ENCODE peak calls at places on chromosomes 16 and 17, in seven cellular contexts. Z is prostate gland, M is sigmoid colon, L is ovary, Q is uterus, G is GM12878, C is A549. S is an unnamed sample. For H3K4me1, the result is how much of the 10 kb centered on the place peaks cover.

GRCh38 chr16:58426095-58426494 is 33.8 kb downstream of the GINS3 start:
- DNase-seq in L (no peak), Z (no peak), G (peak), Q (no peak), C (no peak), M (no peak), S (no peak)

GRCh38 chr17:49817993-49818392 is 29.5 kb downstream of the KAT7 start:
- DNase-seq in C (no peak), G (no peak), Q (no peak), Z (no peak), M (no peak), L (no peak), S (no peak)

GRCh38 chr16:17803625-17804410 is 333.1 kb upstream of the XYLT1 start:
- DNase-seq in Z (no peak), Q (no peak), L (no peak), M (no peak), C (no peak), G (no peak), S (no peak)

GRCh38 chr17:77498875-77499698 is 358.3 kb downstream of the SEC14L1 start:
- DNase-seq in Q (peak), Z (no peak), M (peak), L (no peak), G (no peak), C (no peak), S (no peak)

GRCh38 chr16:68444058-68444657 is 4.2 kb downstream of the SMPD3 start:
- DNase-seq in Q (no peak), M (no peak), G (no peak), Z (no peak), C (no peak), L (peak), S (no peak)

GRCh38 chr16:17224859-17225258 is 245.9 kb downstream of the XYLT1 start:
- DNase-seq in C (no peak), L (peak), G (no peak), M (peak), Z (peak), Q (peak), S (no peak)

GRCh38 chr16:67017810-67018488 is 11.0 kb upstream of the CBFB start:
- DNase-seq in L (peak), M (peak), G (peak), C (peak), Z (peak), Q (peak), S (peak)

GRCh38 chr17:44155488-44155887 is 13.8 kb downstream of the HROB start:
- DNase-seq in G (no peak), L (no peak), Q (no peak), Z (no peak), M (no peak), C (no peak), S (no peak)

GRCh38 chr17:61065263-61065773 is 334.3 kb upstream of the TBX2 start:
- DNase-seq in G (no peak), M (no peak), C (peak), L (no peak), Q (no peak), Z (no peak), S (no peak)

GRCh38 chr17:7352910-7353635 is 1.1 kb downstream of the KCTD11 start:
- DNase-seq in M (no peak), G (no peak), Q (no peak), C (no peak), L (peak), Z (no peak), S (no peak)

GRCh38 chr17:7355053-7355452 is at the start of gene TMEM95:
- DNase-seq in M (peak), C (no peak), Z (no peak), Q (no peak), L (peak), G (no peak), S (no peak)

GRCh38 chr17:7354262-7354781 is 634 bp upstream of the TMEM95 start:
- DNase-seq in C (no peak), Q (no peak), L (no peak), Z (no peak), G (no peak), M (no peak), S (no peak)

GRCh38 chr17:7352559-7352889 is 562 bp downstream of the KCTD11 start:
- DNase-seq in Q (no peak), Z (no peak), M (no peak), C (no peak), G (no peak), L (no peak), S (no peak)

DNA sequence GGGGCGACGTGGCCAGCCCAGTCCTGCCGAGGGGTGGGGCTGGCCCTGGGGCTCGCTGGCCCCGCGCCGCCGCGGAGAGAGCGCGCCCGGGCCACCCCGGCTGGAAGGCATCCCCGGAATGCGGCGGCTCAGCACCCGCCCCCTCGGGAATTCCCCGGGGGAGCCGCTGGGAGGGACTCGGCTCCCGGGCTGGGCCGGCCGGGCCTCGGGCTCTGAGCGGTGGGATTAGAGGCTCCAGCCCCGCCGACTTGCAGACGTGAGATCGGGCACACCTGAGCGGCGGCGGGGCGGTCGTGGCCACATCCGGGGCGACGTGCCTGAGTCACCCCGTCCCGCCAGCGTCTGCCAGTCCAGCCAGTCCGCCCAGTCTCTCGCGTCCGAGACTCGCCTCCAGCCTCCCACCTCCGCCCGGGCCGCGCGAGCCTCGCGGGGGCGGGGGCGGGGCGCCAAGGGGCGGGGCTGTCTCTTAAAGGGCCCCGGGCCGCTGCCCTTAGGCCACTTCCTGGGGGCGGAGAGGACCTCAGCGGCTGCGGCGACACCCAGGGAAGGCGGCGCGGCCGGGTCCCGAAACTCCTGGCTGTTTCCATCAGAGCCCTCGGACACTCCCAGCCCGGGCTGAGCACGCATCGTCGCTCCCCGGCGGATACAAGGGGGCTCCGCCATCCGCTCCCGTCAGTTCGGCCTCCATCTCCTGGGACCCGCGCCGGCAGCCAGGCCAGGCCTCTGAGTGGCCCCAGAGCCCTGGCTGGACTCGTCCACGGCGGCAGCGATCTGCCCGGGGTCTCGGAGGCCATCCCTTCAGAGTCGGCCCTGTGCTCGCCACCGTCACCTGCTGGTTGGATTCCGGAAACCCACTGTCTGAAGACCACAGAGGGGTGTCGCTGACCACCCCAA is at the start of gene KCTD11:
- DNase-seq in G (no peak), Q (peak), M (peak), C (peak), L (peak), Z (peak), S (no peak)
- H3K4me3 ChIP-seq in G (peak), Q (peak), M (peak), C (peak), L (peak), Z (peak), S (peak)

GRCh38 chr16:2015117-2015946 is 4.3 kb upstream of the NPW start:
- DNase-seq in L (no peak), Z (no peak), C (no peak), M (no peak), G (no peak), Q (no peak), S (no peak)
- H3K4me1 ChIP-seq in L (under half), Z (under half), C (under half), M (under half), G (under half), Q (under half), S (under half)

DNA sequence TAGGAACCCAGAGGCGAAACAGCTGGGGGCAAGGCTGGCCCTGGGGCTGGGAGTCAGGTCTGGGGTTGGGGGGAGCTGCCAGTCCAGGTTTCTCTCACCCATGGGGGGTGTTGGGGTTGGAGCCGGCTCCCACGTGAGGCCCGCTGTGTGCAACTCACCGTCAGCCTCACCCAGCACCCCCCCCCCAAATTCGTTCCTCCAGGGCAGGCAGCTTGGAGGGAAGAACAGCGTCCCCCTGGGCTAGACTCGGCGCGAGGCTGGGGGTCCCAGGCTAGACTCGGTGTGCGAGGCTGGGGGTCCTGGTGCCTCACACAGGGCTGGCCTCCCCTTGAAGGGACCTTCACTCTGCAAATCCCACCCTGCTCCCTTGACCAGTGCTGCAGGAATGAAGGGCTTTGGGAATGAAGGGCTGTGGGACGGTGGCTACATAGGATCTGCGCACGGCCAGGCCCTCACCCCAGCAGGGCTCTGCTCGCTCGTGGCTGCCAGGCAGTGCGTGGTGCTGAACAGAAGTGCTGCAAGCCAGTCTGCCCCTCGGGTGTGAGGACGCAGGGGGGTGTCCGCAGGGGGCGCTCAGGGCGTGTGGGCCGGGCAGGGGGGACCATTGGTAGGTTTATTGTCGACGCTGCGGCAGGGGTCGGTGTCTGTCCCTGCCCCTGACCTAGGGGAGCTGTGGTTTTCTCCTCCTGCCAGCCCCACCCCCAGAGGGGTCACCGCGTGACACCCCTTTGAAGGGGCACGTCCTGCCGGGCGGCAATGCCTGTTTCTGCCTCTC is 74.7 kb downstream of the KLHDC4 start:
- DNase-seq in C (no peak), Z (no peak), G (no peak), L (no peak), Q (no peak), M (no peak), S (no peak)
- TF ChIP-seq POLR2A in C (no peak), Z (no peak), G (no peak), L (no peak), Q (no peak), M (no peak), S (no peak)

GRCh38 chr16:31357324-31358156 is 2.6 kb downstream of the ITGAX start:
- DNase-seq in G (no peak), C (no peak), M (no peak), L (no peak), Q (no peak), Z (no peak), S (no peak)
- H3K4me3 ChIP-seq in G (no peak), C (no peak), M (no peak), L (no peak), Q (no peak), Z (no peak), S (no peak)

DNA sequence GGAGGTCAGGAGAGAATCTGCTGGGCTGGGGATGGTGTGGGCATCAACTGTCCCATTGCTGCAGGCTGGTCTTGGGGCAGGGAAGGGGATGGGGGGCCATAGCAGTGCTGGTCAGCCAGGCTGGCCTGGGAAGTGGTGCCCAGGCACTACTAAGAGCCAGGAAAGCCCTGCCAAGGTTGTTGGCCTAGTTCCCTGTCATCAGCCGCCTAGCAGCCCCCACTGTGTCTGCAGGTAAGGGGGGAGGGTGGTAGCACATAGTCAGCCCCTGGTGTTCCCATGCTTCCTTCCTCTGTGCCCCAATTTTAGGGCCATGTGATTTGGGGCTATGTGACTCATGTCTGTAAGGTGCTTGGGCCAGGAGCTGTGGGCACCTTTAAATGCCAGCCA is 17.8 kb downstream of the GJD3 start:
- DNase-seq in Q (peak), C (no peak), M (no peak), G (no peak), L (no peak), Z (no peak), S (no peak)
- H3K4me1 ChIP-seq in Q (under half), C (half or more), M (half or more), G (under half), L (under half), Z (under half), S (half or more)

DNA sequence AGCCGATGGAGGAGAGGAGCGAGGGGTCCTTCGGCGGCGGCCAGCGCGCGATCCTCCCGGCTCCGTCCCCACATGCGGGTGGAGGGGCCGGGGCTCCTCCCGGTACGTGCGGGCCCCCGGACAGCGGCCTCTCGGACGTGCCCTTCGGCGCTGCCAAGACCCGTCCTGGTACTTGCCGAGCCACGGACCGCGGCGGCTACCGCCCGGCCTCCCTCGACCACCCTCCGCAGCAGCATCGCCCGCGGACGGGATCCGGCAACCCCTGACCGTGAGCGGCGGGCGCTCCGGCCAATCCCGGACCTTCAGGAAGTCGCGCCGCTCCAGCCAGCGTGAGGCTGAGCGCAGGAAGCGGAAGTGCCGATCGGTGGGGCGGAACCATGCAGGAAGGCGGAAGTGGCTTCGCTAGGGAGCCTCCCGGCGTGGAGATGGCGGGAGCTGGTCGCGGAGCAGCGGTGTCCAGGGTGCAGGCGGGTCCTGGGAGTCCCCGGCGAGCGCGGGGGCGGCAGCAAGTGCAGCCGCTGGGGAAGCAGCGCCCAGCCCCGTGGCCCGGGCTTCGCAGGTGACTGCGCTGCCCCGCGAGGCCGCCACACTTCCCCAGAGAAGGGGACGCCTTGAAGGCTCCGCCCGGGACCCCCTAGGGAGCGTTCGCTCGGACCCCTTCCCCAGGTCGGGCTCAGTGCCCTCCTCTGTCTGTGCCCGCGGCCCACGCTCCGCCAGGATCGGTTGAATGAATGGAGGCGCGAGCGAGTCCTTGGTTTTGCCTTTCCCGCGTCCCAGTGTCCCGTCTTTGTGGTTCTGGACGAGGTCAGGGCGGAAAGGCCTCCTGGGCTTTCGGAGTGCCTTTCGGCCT is at the start of the genes CCDC137 and OXLD1:
- DNase-seq in M (peak), L (peak), G (peak), Q (peak), Z (peak), C (peak), S (peak)
- TF ChIP-seq POLR2A in M (peak), L (peak), G (peak), Q (peak), Z (peak), C (peak), S (no peak)

GRCh38 chr17:63841350-63842172 is 924 bp downstream of the SMARCD2 start:
- DNase-seq in Q (peak), Z (peak), G (no peak), C (no peak), M (peak), L (peak), S (no peak)
- H3K4me3 ChIP-seq in Q (peak), Z (peak), G (peak), C (peak), M (peak), L (peak), S (peak)

GRCh38 chr16:88971371-88972097 is 5.5 kb downstream of the CBFA2T3 start:
- DNase-seq in G (peak), C (no peak), L (no peak), Z (no peak), M (no peak), Q (no peak), S (no peak)

GRCh38 chr16:88972349-88972748 is 4.7 kb downstream of the CBFA2T3 start:
- DNase-seq in G (no peak), L (no peak), Z (no peak), Q (no peak), C (no peak), M (no peak), S (no peak)

GRCh38 chr16:88973415-88974050 is 3.5 kb downstream of the CBFA2T3 start:
- DNase-seq in M (no peak), L (no peak), C (no peak), Z (no peak), G (no peak), Q (no peak), S (no peak)

GRCh38 chr16:88974080-88974479 is 2.9 kb downstream of the CBFA2T3 start:
- DNase-seq in C (no peak), G (no peak), M (no peak), Z (no peak), Q (no peak), L (no peak), S (no peak)

GRCh38 chr16:88973007-88973410 is 4.0 kb downstream of the CBFA2T3 start:
- DNase-seq in L (no peak), G (no peak), Q (no peak), Z (no peak), M (no peak), C (no peak), S (no peak)
- H3K4me1 ChIP-seq in L (under half), G (half or more), Q (under half), Z (under half), M (under half), C (under half), S (under half)

DNA sequence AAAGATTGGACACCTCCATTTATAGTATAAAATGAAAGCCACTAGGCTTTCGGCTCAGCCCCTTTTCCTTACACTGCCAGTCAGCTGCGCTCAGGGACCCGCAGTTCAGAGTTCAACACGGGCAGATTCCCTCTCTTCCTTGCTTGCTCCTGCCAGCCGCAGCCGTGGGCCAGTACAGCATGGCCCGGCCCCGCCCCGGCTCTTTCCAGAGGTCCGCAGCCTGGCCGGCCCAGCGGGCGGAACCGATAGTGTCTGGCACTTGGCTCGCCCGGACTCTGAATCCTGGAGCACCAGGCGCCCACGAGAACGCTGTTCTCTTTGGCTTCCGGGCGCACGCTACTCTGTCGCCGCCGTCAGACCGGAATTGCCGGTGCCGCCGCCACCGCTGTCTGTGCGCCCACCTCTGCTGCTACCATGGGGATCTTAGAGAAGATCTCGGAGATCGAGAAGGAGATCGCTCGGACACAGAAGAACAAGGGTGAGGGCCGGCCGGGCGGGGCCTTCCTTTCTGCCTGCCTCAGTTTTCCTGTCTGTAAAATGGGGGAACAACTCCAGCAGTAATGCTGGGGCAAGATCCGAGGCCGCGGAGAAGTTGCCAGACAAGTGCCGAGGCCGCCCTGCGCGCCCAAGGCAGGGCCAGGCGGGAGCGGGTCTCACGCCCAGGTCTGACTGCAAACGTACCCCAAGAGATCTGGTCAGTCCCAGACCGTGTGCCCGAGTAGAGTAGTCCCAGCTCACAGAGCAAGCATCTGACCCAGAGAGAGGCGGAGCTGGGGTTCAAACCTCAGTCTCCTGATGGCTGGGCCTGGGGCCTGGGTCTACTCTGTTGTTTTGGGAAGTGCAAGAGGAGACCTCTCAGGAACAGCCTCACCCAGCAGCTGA is at the start of gene DRG2:
- DNase-seq in L (peak), G (peak), Q (peak), M (peak), C (peak), Z (peak), S (no peak)
- TF ChIP-seq POLR2A in L (peak), G (peak), Q (no peak), M (no peak), C (peak), Z (no peak), S (peak)

GRCh38 chr17:9105068-9105868 is 84.0 kb downstream of the NTN1 start:
- DNase-seq in M (no peak), Z (no peak), G (no peak), C (no peak), Q (no peak), L (no peak), S (no peak)
- H3K4me3 ChIP-seq in M (no peak), Z (no peak), G (no peak), C (no peak), Q (no peak), L (no peak), S (no peak)